ENCODE peak calls at places on chromosome 18, in eight cellular contexts. K, M, L, T, P, I, X and V are unnamed samples.

GRCh38 chr18:8659609-8660242 is 45.6 kb upstream of the MTCL1 start:
- DNase-seq in T (no peak), K (no peak), X (no peak), I (no peak), L (no peak), M (no peak), P (no peak), V (no peak)

GRCh38 chr18:48913723-48914122 is 37.0 kb downstream of the SMAD7 start:
- DNase-seq in T (no peak), M (no peak), X (no peak), I (no peak), K (no peak), P (no peak), L (no peak), V (no peak)

GRCh38 chr18:47868744-47869143 is 61.7 kb downstream of the SMAD2 start:
- DNase-seq in L (no peak), X (no peak), P (peak), I (no peak), K (no peak), T (no peak), M (no peak), V (no peak)

GRCh38 chr18:23094411-23095165 is 40.7 kb upstream of the CABLES1 start:
- DNase-seq in K (no peak), M (no peak), I (no peak), L (no peak), X (no peak), T (peak), P (no peak), V (peak)

GRCh38 chr18:10232062-10232461 is 222.4 kb upstream of the APCDD1 start:
- DNase-seq in T (no peak), X (no peak), K (no peak), P (no peak), M (no peak), L (no peak), I (no peak), V (peak)

GRCh38 chr18:57787068-57787682 is 15.9 kb downstream of the ATP8B1 start:
- DNase-seq in L (no peak), T (no peak), I (no peak), X (no peak), K (no peak), M (no peak), P (no peak), V (peak)

GRCh38 chr18:36328916-36329315 is 31.4 kb downstream of the FHOD3 start:
- DNase-seq in P (no peak), L (no peak), K (no peak), M (no peak), T (peak), I (no peak), X (no peak), V (no peak)

GRCh38 chr18:57833441-57834101 is 30.5 kb upstream of the ATP8B1 start:
- DNase-seq in T (no peak), P (peak), K (no peak), M (no peak), I (no peak), L (no peak), X (no peak), V (no peak)

GRCh38 chr18:13500227-13500865 is 226.0 kb downstream of the FAM210A start:
- DNase-seq in M (no peak), L (no peak), X (peak), I (no peak), K (no peak), T (no peak), P (peak), V (peak)

GRCh38 chr18:47163241-47163640 is 12.9 kb downstream of the IER3IP1 start:
- DNase-seq in M (no peak), I (no peak), K (no peak), L (no peak), P (no peak), T (no peak), X (no peak), V (no peak)

GRCh38 chr18:13813271-13813849 is 10.6 kb upstream of the MC5R start:
- DNase-seq in X (peak), I (no peak), K (no peak), T (peak), L (peak), P (peak), M (no peak), V (peak)

GRCh38 chr18:7168408-7168807 is 50.8 kb upstream of the LAMA1 start:
- DNase-seq in T (no peak), P (no peak), K (no peak), X (no peak), I (no peak), L (no peak), M (no peak), V (no peak)

GRCh38 chr18:13006731-13007550 is 15.8 kb downstream of the CEP192 start:
- DNase-seq in X (no peak), K (no peak), P (no peak), I (no peak), T (no peak), M (no peak), L (no peak), V (no peak)

GRCh38 chr18:6194640-6195039 is 220.1 kb downstream of the L3MBTL4 start:
- DNase-seq in M (no peak), X (no peak), P (no peak), K (no peak), I (no peak), T (no peak), L (no peak), V (no peak)

GRCh38 chr18:59123588-59124369 is 15.9 kb upstream of the SEC11C start:
- DNase-seq in T (no peak), L (no peak), P (peak), I (no peak), M (no peak), K (no peak), X (no peak), V (peak)

GRCh38 chr18:5842653-5843052 is 52.7 kb downstream of the TMEM200C start:
- DNase-seq in L (no peak), T (no peak), M (no peak), I (no peak), K (no peak), P (no peak), X (no peak), V (no peak)

GRCh38 chr18:79772865-79773696 is 24.7 kb upstream of the KCNG2 start:
- DNase-seq in X (no peak), L (no peak), M (peak), K (no peak), I (peak), T (peak), P (no peak), V (no peak)

GRCh38 chr18:1014951-1015627 is 110.4 kb downstream of the ADCYAP1 start:
- DNase-seq in P (no peak), I (no peak), L (no peak), M (no peak), T (no peak), X (no peak), K (no peak), V (no peak)

GRCh38 chr18:77560334-77560970 is 310.8 kb downstream of the GALR1 start:
- DNase-seq in P (no peak), M (no peak), I (no peak), X (no peak), T (no peak), K (no peak), L (no peak), V (no peak)